ENCODE peak calls at places on chromosomes 11 and 22, in four cellular contexts. R is AG09319, K is GM19239, S is prostate gland. X is an unnamed sample.

GRCh38 chr22:49152146-49152929 is 675.3 kb downstream of the BRD1 start:
- DNase-seq in R (no peak), K (no peak), S (no peak), X (no peak)

GRCh38 chr22:22779213-22779612 is 108.4 kb upstream of the IGLL5 start:
- DNase-seq in R (no peak), S (no peak), K (no peak), X (no peak)

GRCh38 chr11:118200497-118200896 is 24.1 kb upstream of the SCN2B start:
- DNase-seq in S (no peak), R (no peak), K (no peak), X (no peak)

GRCh38 chr22:43945632-43946390 is 9.4 kb upstream of the SAMM50 start:
- DNase-seq in R (no peak), S (peak; percentile 31), K (peak; percentile 69), X (peak; percentile 87)

GRCh38 chr11:28690746-28691145 is 582.6 kb downstream of the METTL15 start:
- DNase-seq in R (no peak), K (no peak), S (no peak), X (no peak)

GRCh38 chr11:130211781-130212401 is 52.3 kb downstream of the ST14 start:
- DNase-seq in R (no peak), K (no peak), S (no peak), X (no peak)

GRCh38 chr22:19178065-19178658 is 374 bp downstream of the SLC25A1 start:
- DNase-seq in K (peak; percentile 57), R (no peak), S (no peak), X (peak; percentile 34)

GRCh38 chr22:48346311-48346710 is 1481.4 kb downstream of the BRD1 start:
- DNase-seq in R (no peak), K (no peak), S (no peak), X (no peak)

GRCh38 chr11:95996621-95997020 is 72.7 kb upstream of the MTMR2 start:
- DNase-seq in K (no peak), S (no peak), R (no peak), X (no peak)

GRCh38 chr22:47129902-47130301 is 367.5 kb downstream of the TBC1D22A start:
- DNase-seq in S (peak; percentile 75), R (no peak), K (no peak), X (no peak)

GRCh38 chr11:64150481-64151239 is 15.3 kb downstream of the MACROD1 start:
- DNase-seq in K (no peak), R (no peak), S (no peak), X (no peak)

GRCh38 chr11:112175596-112175947 is 260 bp downstream of the BCO2 start:
- DNase-seq in K (no peak), S (no peak), R (no peak), X (no peak)

GRCh38 chr11:79845002-79845709 is 404.3 kb upstream of the TENM4 start:
- DNase-seq in S (no peak), R (no peak), K (no peak), X (no peak)

GRCh38 chr22:39240841-39241631 is 3.7 kb downstream of the PDGFB start:
- DNase-seq in K (no peak), S (peak; percentile 83), R (no peak), X (no peak)

GRCh38 chr11:96655474-96655873 is 265.7 kb downstream of the JRKL start:
- DNase-seq in S (no peak), R (no peak), K (no peak), X (no peak)

GRCh38 chr11:12163181-12163841 is 52.9 kb downstream of the MICAL2 start:
- DNase-seq in S (no peak), K (no peak), R (no peak), X (peak; percentile 25)

GRCh38 chr11:62306227-62306626 is 7.4 kb upstream of the SCGB1D4 start:
- DNase-seq in S (no peak), R (no peak), K (no peak), X (no peak)

GRCh38 chr22:46411347-46411746 is 75.8 kb downstream of the TRMU start:
- DNase-seq in K (no peak), R (no peak), S (no peak), X (no peak)

GRCh38 chr11:62830904-62831519 is 839 bp downstream of the STX5 start:
- DNase-seq in S (no peak), K (no peak), R (no peak), X (no peak)

GRCh38 chr22:39674536-39674935 is 104.0 kb downstream of the CACNA1I start:
- DNase-seq in S (no peak), K (no peak), R (no peak), X (no peak)

GRCh38 chr22:23067023-23067650 is 3.2 kb upstream of the GNAZ start:
- DNase-seq in K (no peak), S (no peak), R (no peak), X (no peak)

GRCh38 chr11:47415949-47416472 is 7.6 kb downstream of the SLC39A13 start:
- DNase-seq in K (no peak), S (peak; percentile 74), R (peak; percentile 81), X (no peak)

GRCh38 chr22:43128928-43129424 is 14.2 kb downstream of the MCAT start:
- DNase-seq in R (no peak), S (no peak), K (no peak), X (no peak)

GRCh38 chr22:39312410-39312809 is 7.0 kb downstream of the RPL3 start:
- DNase-seq in R (no peak), K (no peak), S (no peak), X (no peak)

GRCh38 chr22:24416095-24416494 is 11.3 kb upstream of the ADORA2A start:
- DNase-seq in S (no peak), R (no peak), K (no peak), X (no peak)

GRCh38 chr11:117314840-117315239 is 1.2 kb downstream of the BACE1 start:
- DNase-seq in S (no peak), K (no peak), R (no peak), X (no peak)

GRCh38 chr11:75264971-75265370 is 24.4 kb downstream of the TPBGL start:
- DNase-seq in K (no peak), S (no peak), R (no peak), X (no peak)

GRCh38 chr11:16293204-16293681 is 63.1 kb downstream of the SOX6 start:
- DNase-seq in K (no peak), S (no peak), R (no peak), X (peak; percentile 43)

GRCh38 chr11:60175860-60176275 is 7.0 kb downstream of the MS4A6A start:
- DNase-seq in K (no peak), S (no peak), R (no peak), X (no peak)

GRCh38 chr11:116510886-116511650 is 261.7 kb downstream of the BUD13 start:
- DNase-seq in K (no peak), R (no peak), S (no peak), X (no peak)

GRCh38 chr11:113603277-113604059 is 102.6 kb downstream of the TMPRSS5 start:
- DNase-seq in S (no peak), K (no peak), R (no peak), X (no peak)

GRCh38 chr11:71250512-71251158 is 1.7 kb downstream of the SHANK2 start:
- DNase-seq in S (no peak), K (no peak), R (no peak), X (no peak)

GRCh38 chr22:30640361-30640760 is 4.8 kb downstream of the SLC35E4 start:
- DNase-seq in S (no peak), R (no peak), K (no peak), X (no peak)

X was measured in SK-MEL-5.